ENCODE peak calls at places on chromosomes 13 and 19, in seven cellular contexts. One of them, this sample, is unnamed.
A peak's percentile ranks its signal among the peaks of the same experiment; 100 is the strongest.

GRCh38 chr19:33868821-33869412 is 72.2 kb downstream of the KCTD15 start:
- DNase-seq in fibroblast of mammary gland: no peak
- DNase-seq in T-helper 2 cell: no peak
- DNase-seq in H54: no peak
- DNase-seq in ELR: peak; percentile 26
- DNase-seq in M059J: peak; percentile 58
- DNase-seq in astrocyte of the cerebellum: no peak
- DNase-seq in this sample: no peak

GRCh38 chr19:46967578-46968018 is 52.0 kb upstream of the NPAS1 start:
- DNase-seq in ELR: no peak
- DNase-seq in M059J: no peak
- DNase-seq in astrocyte of the cerebellum: no peak
- DNase-seq in T-helper 2 cell: no peak
- DNase-seq in fibroblast of mammary gland: no peak
- DNase-seq in H54: no peak
- DNase-seq in this sample: no peak

GRCh38 chr13:67554746-67555452 is 324.8 kb upstream of the PCDH9 start:
- DNase-seq in fibroblast of mammary gland: peak; percentile 0
- DNase-seq in astrocyte of the cerebellum: no peak
- DNase-seq in ELR: peak; percentile 40
- DNase-seq in T-helper 2 cell: no peak
- DNase-seq in H54: no peak
- DNase-seq in M059J: no peak
- DNase-seq in this sample: no peak

GRCh38 chr19:54470991-54471782 is 1.9 kb downstream of the CDC42EP5 start:
- DNase-seq in M059J: no peak
- DNase-seq in astrocyte of the cerebellum: no peak
- DNase-seq in T-helper 2 cell: no peak
- DNase-seq in ELR: no peak
- DNase-seq in H54: peak; percentile 23
- DNase-seq in fibroblast of mammary gland: no peak
- DNase-seq in this sample: no peak

GRCh38 chr13:107867701-107868661 is 347.4 kb downstream of the LIG4 start:
- DNase-seq in fibroblast of mammary gland: peak; percentile 17
- DNase-seq in T-helper 2 cell: no peak
- DNase-seq in astrocyte of the cerebellum: no peak
- DNase-seq in H54: peak; percentile 94
- DNase-seq in ELR: peak; percentile 20
- DNase-seq in M059J: no peak
- DNase-seq in this sample: no peak

GRCh38 chr13:81393110-81393509 is 1052.2 kb upstream of the SPRY2 start:
- DNase-seq in T-helper 2 cell: no peak
- DNase-seq in H54: no peak
- DNase-seq in fibroblast of mammary gland: no peak
- DNase-seq in astrocyte of the cerebellum: no peak
- DNase-seq in ELR: no peak
- DNase-seq in M059J: no peak
- DNase-seq in this sample: no peak

GRCh38 chr19:32403291-32403995 is 2.1 kb upstream of the DPY19L3 start:
- DNase-seq in M059J: no peak
- DNase-seq in ELR: no peak
- DNase-seq in astrocyte of the cerebellum: no peak
- DNase-seq in fibroblast of mammary gland: no peak
- DNase-seq in H54: no peak
- DNase-seq in T-helper 2 cell: no peak
- DNase-seq in this sample: no peak

GRCh38 chr13:19818223-19818842 is 35.6 kb upstream of the PSPC1 start:
- DNase-seq in M059J: no peak
- DNase-seq in T-helper 2 cell: peak; percentile 15
- DNase-seq in H54: no peak
- DNase-seq in ELR: peak; percentile 20
- DNase-seq in astrocyte of the cerebellum: no peak
- DNase-seq in fibroblast of mammary gland: peak; percentile 11
- DNase-seq in this sample: no peak

GRCh38 chr13:25292301-25292700 is 5.0 kb upstream of the MTMR6 start:
- DNase-seq in fibroblast of mammary gland: peak; percentile 52
- DNase-seq in T-helper 2 cell: no peak
- DNase-seq in astrocyte of the cerebellum: no peak
- DNase-seq in ELR: peak; percentile 38
- DNase-seq in H54: no peak
- DNase-seq in M059J: peak; percentile 10
- DNase-seq in this sample: no peak